ENCODE peak calls at places on chromosomes 6 and 20, in seven cellular contexts. G is HCT116, E is SK-N-SH, Q is H1, Y is GM12878, C is K562, R is HepG2. V is an unnamed sample.

GRCh38 chr6:137056121-137056880 is 11.5 kb upstream of the IL20RA start:
- DNase-seq in Q (no peak), G (peak; percentile 62), C (no peak), Y (no peak), E (no peak), R (no peak), V (no peak)

GRCh38 chr6:28953039-28953872 is 29.5 kb upstream of the TRIM27 start:
- DNase-seq in C (peak; percentile 92), E (peak; percentile 75), R (peak; percentile 74), Y (peak; percentile 56), G (peak; percentile 36), Q (peak; percentile 81), V (peak; percentile 46)

GRCh38 chr6:109315331-109316129 is 66.7 kb downstream of the CD164 start:
- DNase-seq in Q (no peak), G (no peak), Y (no peak), E (no peak), C (no peak), R (no peak), V (no peak)

GRCh38 chr6:117143647-117144046 is 121.7 kb upstream of the VGLL2 start:
- DNase-seq in E (no peak), G (no peak), Q (no peak), R (no peak), C (no peak), Y (no peak), V (no peak)

GRCh38 chr6:95091823-95092436 is 485.4 kb upstream of the MANEA start:
- DNase-seq in G (peak; percentile 57), R (peak; percentile 41), E (peak; percentile 21), Q (no peak), Y (no peak), C (peak; percentile 28), V (no peak)

GRCh38 chr6:144675231-144675861 is 390.2 kb downstream of the UTRN start:
- DNase-seq in C (no peak), Q (no peak), R (no peak), Y (peak; percentile 24), G (no peak), E (no peak), V (peak; percentile 13)

GRCh38 chr20:43739148-43739749 is 12.4 kb upstream of the GTSF1L start:
- DNase-seq in R (no peak), G (no peak), C (no peak), Q (no peak), Y (no peak), E (no peak), V (no peak)

GRCh38 chr20:29876911-29877285 is 1380.6 kb upstream of the DEFB115 start:
- DNase-seq in E (peak; percentile 25), C (no peak), R (no peak), Q (no peak), G (no peak), Y (no peak), V (no peak)

GRCh38 chr20:9093203-9093962 is 24.5 kb downstream of the PLCB4 start:
- DNase-seq in Y (no peak), E (no peak), C (no peak), R (no peak), Q (no peak), G (no peak), V (no peak)

GRCh38 chr20:43781215-43781614 is 54.4 kb upstream of the GTSF1L start:
- DNase-seq in Q (no peak), E (no peak), C (no peak), Y (no peak), R (no peak), G (no peak), V (no peak)

GRCh38 chr6:27720607-27721580 is 191.3 kb downstream of the OR2B2 start:
- DNase-seq in Q (peak; percentile 90), R (peak; percentile 21), C (peak; percentile 88), E (no peak), Y (no peak), G (peak; percentile 87), V (no peak)

GRCh38 chr6:91099501-91099900 is 512.6 kb upstream of the MAP3K7 start:
- DNase-seq in R (no peak), C (no peak), Y (no peak), G (no peak), E (no peak), Q (no peak), V (no peak)

GRCh38 chr6:122569372-122569771 is 40.8 kb upstream of the PKIB start:
- DNase-seq in R (no peak), C (no peak), Y (no peak), G (no peak), E (no peak), Q (no peak), V (no peak)

GRCh38 chr6:40755046-40755681 is 168.0 kb upstream of the LRFN2 start:
- DNase-seq in R (no peak), E (peak; percentile 29), Q (no peak), C (no peak), G (no peak), Y (no peak), V (no peak)

GRCh38 chr6:161424421-161424820 is 150.6 kb upstream of the AGPAT4 start:
- DNase-seq in Q (no peak), E (no peak), C (no peak), G (no peak), Y (no peak), R (no peak), V (no peak)

GRCh38 chr20:6940052-6940451 is 172.6 kb downstream of the BMP2 start:
- DNase-seq in G (no peak), C (peak; percentile 4), Y (no peak), E (peak; percentile 18), Q (peak; percentile 66), R (peak; percentile 69), V (peak; percentile 17)

GRCh38 chr6:32622545-32623401 is 14.4 kb upstream of the HLA-DQA1 start:
- DNase-seq in E (peak; percentile 2), G (no peak), Y (peak; percentile 96), Q (no peak), R (peak; percentile 28), C (peak; percentile 4), V (peak; percentile 35)

GRCh38 chr20:38230957-38231785 is 29.4 kb downstream of the KIAA1755 start:
- DNase-seq in Y (no peak), E (no peak), R (no peak), Q (no peak), G (no peak), C (no peak), V (no peak)

GRCh38 chr6:46491201-46491788 is at the start of gene RCAN2:
- DNase-seq in C (no peak), Q (peak; percentile 85), R (peak; percentile 27), Y (no peak), G (peak; percentile 29), E (peak; percentile 63), V (peak; percentile 27)

GRCh38 chr20:12555369-12555768 is 453.4 kb upstream of the SPTLC3 start:
- DNase-seq in G (no peak), Y (no peak), Q (no peak), C (no peak), E (no peak), R (no peak), V (no peak)

GRCh38 chr6:50257322-50257721 is 207.6 kb upstream of the DEFB112 start:
- DNase-seq in Q (no peak), Y (no peak), E (no peak), G (no peak), C (no peak), R (no peak), V (no peak)

GRCh38 chr6:113695506-113695905 is 161.6 kb upstream of the MARCKS start:
- DNase-seq in Y (no peak), E (no peak), R (peak; percentile 24), G (no peak), Q (no peak), C (no peak), V (no peak)

GRCh38 chr6:144158133-144158532 is 7.8 kb downstream of the STX11 start:
- DNase-seq in G (no peak), C (no peak), E (no peak), Y (no peak), Q (no peak), R (no peak), V (no peak)

GRCh38 chr6:158559338-158559894 is 475 bp upstream of the TMEM181 start:
- DNase-seq in Y (no peak), E (no peak), Q (no peak), R (no peak), G (no peak), C (no peak), V (no peak)

DNA sequence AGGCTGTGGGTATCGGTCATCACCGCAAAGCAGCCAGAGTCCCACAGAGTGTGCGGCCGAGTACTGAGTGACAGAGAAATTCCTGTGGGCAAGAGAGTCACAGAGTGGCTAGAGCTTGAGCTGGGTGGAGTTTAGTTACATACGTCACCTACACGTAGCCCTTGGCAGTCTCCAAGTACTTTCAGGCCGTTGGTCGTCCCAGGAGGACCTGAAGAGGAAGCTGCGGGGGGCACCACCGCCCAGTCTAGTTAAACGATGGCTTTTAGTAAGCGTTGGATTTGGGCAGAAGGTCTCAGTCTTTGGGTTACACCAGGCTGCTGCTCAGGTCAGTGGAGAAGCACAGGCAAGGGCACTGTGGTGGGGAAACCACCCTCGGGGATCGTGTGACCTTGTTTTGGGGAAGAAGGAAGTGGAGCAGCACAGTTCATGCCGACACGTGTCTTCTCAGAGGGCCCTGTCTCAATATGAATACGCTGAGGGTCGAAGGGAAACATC is 28.4 kb downstream of the KIF25 start:
- DNase-seq in E (no peak), R (no peak), Q (peak; percentile 37), G (no peak), C (no peak), Y (no peak), V (no peak)
- TF ChIP-seq JUND in E (no peak), R (no peak), Q (no peak), G (no peak), C (no peak), Y (no peak), V (no peak)

GRCh38 chr20:62740286-62741141 is 31.9 kb downstream of the NTSR1 start:
- DNase-seq in Q (no peak), E (no peak), Y (peak; percentile 78), C (peak; percentile 82), G (peak; percentile 97), R (peak; percentile 54), V (no peak)
- TF ChIP-seq JUND in Q (no peak), E (peak; percentile 76), Y (peak; percentile 72), C (peak; percentile 67), G (no peak), R (no peak), V (no peak)

GRCh38 chr6:11605507-11605905 is 68.0 kb downstream of the TMEM170B start:
- DNase-seq in G (no peak), Q (no peak), R (no peak), E (no peak), Y (no peak), C (no peak), V (no peak)

GRCh38 chr6:11609324-11610071 is 71.9 kb downstream of the TMEM170B start:
- DNase-seq in C (no peak), R (no peak), Y (no peak), Q (no peak), G (no peak), E (no peak), V (peak; percentile 28)

GRCh38 chr6:11608600-11609323 is 71.2 kb downstream of the TMEM170B start:
- DNase-seq in G (no peak), E (no peak), Q (no peak), R (no peak), Y (no peak), C (no peak), V (no peak)

GRCh38 chr6:11606287-11606686 is 68.7 kb downstream of the TMEM170B start:
- DNase-seq in G (no peak), C (no peak), Y (no peak), Q (no peak), R (no peak), E (no peak), V (no peak)

GRCh38 chr6:11607381-11607780 is 69.8 kb downstream of the TMEM170B start:
- DNase-seq in C (no peak), E (no peak), R (no peak), Y (no peak), Q (no peak), G (no peak), V (no peak)
- TF ChIP-seq JUND in C (no peak), E (no peak), R (no peak), Y (no peak), Q (no peak), G (no peak), V (no peak)

GRCh38 chr20:50283922-50284810 is 93.5 kb downstream of the CEBPB start:
- DNase-seq in R (peak; percentile 58), C (no peak), Q (no peak), E (no peak), G (peak; percentile 74), Y (no peak), V (peak; percentile 68)
- TF ChIP-seq JUND in R (no peak), C (no peak), Q (no peak), E (no peak), G (no peak), Y (no peak), V (no peak)

V was measured in T47D.